ENCODE peak calls at places on chromosomes 13 and 19, in four cellular contexts. R, T, K and J are unnamed samples. For H3K9me2, the result is how much of the 10 kb centered on the place peaks cover.

GRCh38 chr13:98581971-98582702 is 5.2 kb upstream of the STK24 start:
- DNase-seq in T (no peak), R (no peak), K (peak), J (peak)

GRCh38 chr13:91323349-91323748 is 24.1 kb upstream of the MIR17HG start:
- DNase-seq in T (no peak), R (no peak), K (no peak), J (no peak)

GRCh38 chr13:34107814-34108213 is 289.9 kb downstream of the RFC3 start:
- DNase-seq in T (no peak), R (no peak), K (no peak), J (no peak)

GRCh38 chr19:16605115-16605514 is 22.9 kb downstream of the MED26 start:
- DNase-seq in R (no peak), T (no peak), K (no peak), J (no peak)

GRCh38 chr19:18453269-18454024 is 15.5 kb upstream of the ISYNA1 start:
- DNase-seq in T (no peak), K (peak), R (no peak), J (no peak)

GRCh38 chr13:99367106-99367616 is 60.0 kb upstream of the GPR183 start:
- DNase-seq in R (no peak), K (no peak), T (no peak), J (no peak)

GRCh38 chr13:70923863-70924752 is 815.9 kb upstream of the KLHL1 start:
- DNase-seq in T (no peak), R (no peak), K (no peak), J (no peak)

GRCh38 chr19:12703056-12703455 is 6.6 kb upstream of the FBXW9 start:
- DNase-seq in R (peak), K (peak), T (peak), J (peak)

GRCh38 chr13:46086421-46086922 is 18.4 kb downstream of the CPB2 start:
- DNase-seq in T (no peak), K (no peak), R (no peak), J (no peak)

GRCh38 chr19:19534556-19535265 is 3.4 kb upstream of the CILP2 start:
- DNase-seq in R (no peak), T (peak), K (no peak), J (no peak)

GRCh38 chr19:17448190-17448967 is at the start of gene TMEM221:
- DNase-seq in R (no peak), K (no peak), T (peak), J (peak)

GRCh38 chr19:17681505-17682125 is 6.5 kb downstream of the UNC13A start:
- DNase-seq in T (peak), R (no peak), K (no peak), J (peak)

GRCh38 chr13:75850915-75851314 is 214.8 kb downstream of the LMO7 start:
- DNase-seq in T (no peak), K (no peak), R (no peak), J (no peak)

GRCh38 chr13:108597943-108598342 is 31.5 kb upstream of the MYO16 start:
- DNase-seq in T (no peak), R (no peak), K (no peak), J (no peak)

GRCh38 chr19:3162418-3163229 is 15.9 kb upstream of the S1PR4 start:
- DNase-seq in R (no peak), K (no peak), T (peak), J (no peak)

GRCh38 chr19:37506387-37507166 is at the start of gene ZNF793:
- DNase-seq in T (peak), R (no peak), K (peak), J (peak)

GRCh38 chr19:30224689-30225606 is 147.2 kb upstream of the ZNF536 start:
- DNase-seq in K (no peak), T (peak), R (no peak), J (peak)

GRCh38 chr19:2461751-2462634 is 5.2 kb upstream of the LMNB2 start:
- DNase-seq in T (peak), R (peak), K (no peak), J (peak)

GRCh38 chr13:21060063-21060826 is 1.1 kb downstream of the LATS2 start:
- DNase-seq in T (peak), R (no peak), K (no peak), J (peak)

GRCh38 chr19:4380254-4380727 is 20.1 kb downstream of the SH3GL1 start:
- DNase-seq in T (no peak), R (no peak), K (no peak), J (no peak)

GRCh38 chr19:2721570-2722540 is 683 bp upstream of the DIRAS1 start:
- DNase-seq in R (no peak), K (no peak), T (peak), J (no peak)

GRCh38 chr13:33352023-33352422 is 66.5 kb upstream of the STARD13 start:
- DNase-seq in K (no peak), R (no peak), T (no peak), J (peak)

GRCh38 chr19:48249502-48250014 is 6.2 kb downstream of the CARD8 start:
- DNase-seq in R (no peak), T (no peak), K (no peak), J (no peak)

GRCh38 chr19:23774156-23774971 is 15.7 kb upstream of the ZNF681 start:
- DNase-seq in T (no peak), K (no peak), R (no peak), J (peak)

GRCh38 chr19:3095375-3096191 is 1.4 kb downstream of the GNA11 start:
- DNase-seq in T (peak), K (no peak), R (no peak), J (peak)

GRCh38 chr19:45467115-45467455 is 711 bp upstream of the FOSB start:
- DNase-seq in K (no peak), T (peak), R (no peak), J (peak)

GRCh38 chr13:31436478-31436877 is 236.7 kb downstream of the B3GLCT start:
- DNase-seq in K (no peak), R (no peak), T (no peak), J (no peak)

GRCh38 chr13:30743319-30744055 is 8.1 kb downstream of the ALOX5AP start:
- DNase-seq in K (peak), T (no peak), R (peak), J (peak)

GRCh38 chr19:13935765-13936486 is 2.3 kb downstream of the PODNL1 start:
- DNase-seq in T (peak), R (no peak), K (no peak), J (peak)

GRCh38 chr19:6248856-6249255 is 30.9 kb downstream of the MLLT1 start:
- DNase-seq in K (no peak), R (no peak), T (no peak), J (no peak)

GRCh38 chr19:57719901-57720519 is 7.4 kb downstream of the ZNF671 start:
- DNase-seq in R (no peak), T (no peak), K (no peak), J (no peak)
- H3K9me2 ChIP-seq in R (under half), T (under half), K (under half), J (under half)

GRCh38 chr13:25466880-25467279 is 95.1 kb downstream of the ATP8A2 start:
- DNase-seq in R (no peak), K (no peak), T (no peak), J (no peak)

GRCh38 chr13:25469179-25469545 is 97.4 kb downstream of the ATP8A2 start:
- DNase-seq in T (peak), K (no peak), R (no peak), J (no peak)

GRCh38 chr13:25463496-25463895 is 91.7 kb downstream of the ATP8A2 start:
- DNase-seq in K (no peak), T (no peak), R (no peak), J (no peak)

GRCh38 chr13:25473864-25474263 is 102.1 kb downstream of the ATP8A2 start:
- DNase-seq in T (no peak), R (no peak), K (no peak), J (no peak)

DNA sequence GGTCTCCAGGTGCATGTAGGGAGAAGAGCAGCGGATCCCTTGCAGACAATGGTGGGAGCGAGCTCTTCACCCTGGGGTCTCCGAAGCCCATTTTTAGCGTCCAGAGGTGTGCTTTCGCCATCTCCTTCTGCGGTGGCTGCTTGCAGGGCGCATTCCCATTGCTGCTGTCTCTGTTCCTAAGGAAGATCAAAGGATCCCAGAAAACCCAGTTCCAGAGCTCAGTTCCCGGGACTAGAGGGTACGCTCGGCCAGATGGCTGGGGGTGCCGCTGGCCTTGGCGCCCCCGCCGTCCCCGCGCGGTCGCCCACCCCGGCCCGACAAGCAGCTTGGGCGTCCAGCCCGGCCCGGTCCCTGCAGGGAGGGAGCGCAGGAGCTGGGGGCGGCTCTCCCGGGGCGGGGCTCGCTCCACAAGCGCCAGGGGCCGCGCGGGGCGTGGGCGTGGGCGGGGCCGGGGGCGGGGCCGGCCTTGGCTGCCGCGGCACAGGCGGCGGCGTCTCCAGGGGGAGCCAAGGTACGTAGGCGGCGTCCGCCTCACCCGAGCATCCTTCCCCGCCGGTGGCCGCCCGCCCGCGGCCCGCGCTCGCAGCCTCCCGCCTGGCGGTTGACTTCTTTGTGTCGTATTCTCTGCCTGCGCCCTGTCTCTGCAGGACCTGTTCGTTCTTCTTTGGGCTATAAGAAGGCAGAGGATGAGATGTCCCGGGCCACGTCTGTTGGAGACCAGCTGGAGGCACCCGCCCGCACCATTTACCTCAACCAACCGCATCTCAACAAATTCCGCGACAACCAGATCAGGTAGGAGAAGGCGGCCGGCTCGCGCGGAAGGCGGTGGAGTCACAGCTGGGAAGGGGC is 96.8 kb downstream of the ATP8A2 start:
- DNase-seq in K (no peak), T (peak), R (no peak), J (peak)
- TF ChIP-seq EZH2 in K (no peak), T (no peak), R (no peak), J (peak)

GRCh38 chr19:49559443-49559842 is 20.9 kb downstream of the NOSIP start:
- DNase-seq in R (no peak), T (no peak), K (no peak), J (no peak)

GRCh38 chr19:49560358-49560900 is 19.9 kb downstream of the NOSIP start:
- DNase-seq in K (no peak), T (no peak), R (no peak), J (no peak)

GRCh38 chr19:49557641-49558325 is 22.6 kb downstream of the NOSIP start:
- DNase-seq in R (no peak), T (no peak), K (no peak), J (no peak)

GRCh38 chr19:49558591-49558990 is 21.8 kb downstream of the NOSIP start:
- DNase-seq in R (no peak), K (no peak), T (no peak), J (no peak)

GRCh38 chr19:49559928-49560327 is 20.4 kb downstream of the NOSIP start:
- DNase-seq in K (peak), R (no peak), T (peak), J (no peak)
- H3K27ac ChIP-seq in K (no peak), R (no peak), T (no peak), J (no peak)

GRCh38 chr13:89310943-89311342 is 1639.8 kb downstream of the SLITRK5 start:
- DNase-seq in K (no peak), T (no peak), R (no peak), J (no peak)

DNA sequence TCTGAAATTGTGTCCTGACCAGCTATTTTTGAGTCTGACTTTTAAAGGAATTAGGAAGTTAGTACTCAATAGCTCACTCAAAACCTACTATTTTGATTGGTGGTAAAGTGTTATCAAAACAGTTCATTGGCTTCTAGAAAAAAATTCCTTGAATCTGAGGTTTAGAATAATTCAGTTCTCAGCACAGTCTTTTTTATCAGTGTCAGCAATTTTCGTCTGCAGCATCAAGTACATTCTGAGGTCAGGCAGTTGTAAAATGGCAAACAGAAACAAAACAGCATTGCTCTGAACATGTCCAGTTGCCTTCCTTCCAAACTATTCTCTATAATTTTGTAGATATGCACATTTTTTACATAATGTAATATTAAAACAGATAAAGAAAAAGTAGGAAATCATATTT is 1644.1 kb downstream of the SLITRK5 start:
- DNase-seq in T (no peak), K (no peak), R (no peak), J (no peak)
- H3K9me2 ChIP-seq in T (under half), K (under half), R (under half), J (under half)

DNA sequence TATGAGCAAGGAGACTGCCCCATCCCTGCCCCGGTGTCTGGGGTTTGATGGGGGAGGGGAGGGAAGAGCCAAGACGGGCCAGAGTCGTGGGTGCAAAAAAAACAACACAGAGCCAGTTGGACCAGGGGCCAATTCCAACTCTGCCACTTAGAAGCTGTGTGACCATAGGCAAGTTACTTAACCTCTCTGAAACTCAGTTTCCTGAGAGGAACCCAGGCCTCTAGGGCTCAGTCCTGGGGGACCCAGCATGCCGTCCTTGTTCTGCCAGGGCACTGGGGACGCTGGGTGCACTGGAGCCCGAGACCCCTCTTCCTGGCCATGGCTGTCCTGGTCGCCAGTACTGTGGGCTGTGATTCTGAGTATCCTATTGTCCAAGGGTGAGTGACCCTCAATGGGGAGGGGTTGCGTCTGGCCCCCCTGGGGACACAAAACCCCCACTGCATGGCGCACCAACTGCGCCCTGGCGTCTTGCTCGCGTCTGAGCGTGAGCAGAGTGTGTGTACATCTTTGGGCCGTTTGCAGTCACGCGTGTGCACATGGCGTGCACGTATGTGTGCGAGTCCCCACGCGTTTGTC is 24.6 kb downstream of the CLEC4M start:
- DNase-seq in K (no peak), R (no peak), T (no peak), J (no peak)
- TF ChIP-seq EZH2 in K (no peak), R (no peak), T (peak), J (no peak)